ENCODE peak calls at places on chromosomes 16 and 17, in seven cellular contexts. K is fibroblast of the aortic adventitia, G is heart left ventricle, E is vagina, F is psoas muscle, O is H1, H is body of pancreas. A is an unnamed sample.

GRCh38 chr17:72661945-72662826 is 430.3 kb downstream of the SLC39A11 start:
- DNase-seq in K (no peak), H (no peak), F (no peak), E (no peak), O (no peak), G (no peak), A (no peak)

GRCh38 chr17:19716108-19717030 is at the start of gene SLC47A2:
- DNase-seq in O (peak; percentile 38), K (no peak), H (no peak), G (no peak), F (no peak), E (no peak), A (peak; percentile 4)

GRCh38 chr17:75693500-75694481 is 26.7 kb downstream of the SAP30BP start:
- DNase-seq in F (peak; percentile 78), O (no peak), H (peak; percentile 81), G (peak; percentile 72), K (peak; percentile 45), E (no peak), A (no peak)

GRCh38 chr17:9290226-9290613 is 268.9 kb downstream of the NTN1 start:
- DNase-seq in F (no peak), G (no peak), O (no peak), E (no peak), K (no peak), H (no peak), A (no peak)

GRCh38 chr16:89294486-89294885 is 77.0 kb downstream of the ZNF778 start:
- DNase-seq in F (no peak), H (no peak), K (no peak), G (no peak), O (no peak), E (no peak), A (no peak)

GRCh38 chr17:58513391-58513912 is 986 bp downstream of the MTMR4 start:
- DNase-seq in O (no peak), H (no peak), F (no peak), K (no peak), E (no peak), G (no peak), A (no peak)

GRCh38 chr16:76583466-76583865 is 306.3 kb downstream of the CNTNAP4 start:
- DNase-seq in E (no peak), K (peak; percentile 14), O (no peak), F (no peak), G (peak; percentile 19), H (peak; percentile 44), A (no peak)

GRCh38 chr17:76446449-76447231 is 6.3 kb downstream of the UBE2O start:
- DNase-seq in O (no peak), H (no peak), K (peak; percentile 78), G (no peak), F (no peak), E (no peak), A (no peak)

GRCh38 chr17:77126519-77126918 is 14.2 kb upstream of the SEC14L1 start:
- DNase-seq in F (no peak), K (no peak), E (no peak), G (no peak), H (peak; percentile 95), O (no peak), A (no peak)

GRCh38 chr17:77363821-77364361 is 223.1 kb downstream of the SEC14L1 start:
- DNase-seq in H (peak; percentile 57), F (peak; percentile 65), E (no peak), O (no peak), K (no peak), G (no peak), A (no peak)

GRCh38 chr16:68406458-68407041 is 41.8 kb downstream of the SMPD3 start:
- DNase-seq in F (no peak), K (no peak), E (no peak), G (no peak), O (no peak), H (no peak), A (no peak)

GRCh38 chr16:29310852-29311314 is 95.6 kb downstream of the NPIPB11 start:
- DNase-seq in K (peak; percentile 76), G (no peak), O (no peak), F (peak; percentile 53), H (peak; percentile 92), E (no peak), A (no peak)

GRCh38 chr17:17741346-17742023 is 60.2 kb downstream of the RAI1 start:
- DNase-seq in O (peak; percentile 66), E (no peak), G (no peak), K (peak; percentile 49), H (peak; percentile 40), F (no peak), A (peak; percentile 91)
- TF ChIP-seq CTCF in O (no peak), E (no peak), G (peak; percentile 21), K (peak; percentile 56), H (peak; percentile 9), F (no peak), A (no peak)

GRCh38 chr17:37609170-37610040 is at the start of gene SYNRG:
- DNase-seq in O (peak; percentile 99), G (peak; percentile 95), H (peak; percentile 95), K (peak; percentile 95), E (peak; percentile 97), F (peak; percentile 97), A (peak; percentile 88)
- TF ChIP-seq CTCF in O (peak; percentile 57), G (peak; percentile 60), H (peak; percentile 31), K (peak; percentile 51), E (peak; percentile 6), F (peak; percentile 22), A (peak; percentile 23)

GRCh38 chr17:49603238-49603637 is 27.6 kb downstream of the NXPH3 start:
- DNase-seq in F (no peak), O (no peak), E (no peak), K (peak; percentile 40), G (no peak), H (no peak), A (no peak)

GRCh38 chr17:49600949-49601348 is 25.3 kb downstream of the NXPH3 start:
- DNase-seq in O (no peak), K (no peak), F (no peak), G (no peak), H (no peak), E (no peak), A (no peak)

GRCh38 chr17:49602783-49603182 is 27.1 kb downstream of the NXPH3 start:
- DNase-seq in H (no peak), K (no peak), F (no peak), E (no peak), O (no peak), G (no peak), A (no peak)

GRCh38 chr17:49604314-49604869 is 28.7 kb downstream of the NXPH3 start:
- DNase-seq in F (no peak), H (no peak), K (no peak), O (no peak), E (no peak), G (no peak), A (no peak)

DNA sequence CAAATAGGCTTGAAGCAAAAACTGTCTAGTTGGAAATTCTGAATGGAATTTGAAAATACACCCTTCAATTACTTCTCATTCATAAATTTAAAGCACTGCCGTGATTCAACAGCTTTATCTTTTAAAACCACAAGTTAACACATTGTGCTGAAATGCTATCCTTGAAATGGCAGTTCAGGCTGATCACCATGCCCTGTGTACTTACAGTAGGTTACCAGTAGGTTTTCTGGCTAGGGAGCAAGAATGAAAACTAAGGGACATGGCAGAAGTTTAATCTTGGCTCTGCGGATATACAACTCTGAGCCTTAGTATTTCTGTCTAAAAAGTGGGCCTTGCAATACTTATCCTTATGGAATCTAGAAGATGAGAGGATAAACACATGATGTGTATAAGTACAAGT is 28.0 kb downstream of the NXPH3 start:
- DNase-seq in G (no peak), O (no peak), F (no peak), K (peak; percentile 33), E (no peak), H (no peak), A (no peak)
- TF ChIP-seq CTCF in G (no peak), O (no peak), F (no peak), K (peak; percentile 43), E (no peak), H (no peak), A (no peak)

DNA sequence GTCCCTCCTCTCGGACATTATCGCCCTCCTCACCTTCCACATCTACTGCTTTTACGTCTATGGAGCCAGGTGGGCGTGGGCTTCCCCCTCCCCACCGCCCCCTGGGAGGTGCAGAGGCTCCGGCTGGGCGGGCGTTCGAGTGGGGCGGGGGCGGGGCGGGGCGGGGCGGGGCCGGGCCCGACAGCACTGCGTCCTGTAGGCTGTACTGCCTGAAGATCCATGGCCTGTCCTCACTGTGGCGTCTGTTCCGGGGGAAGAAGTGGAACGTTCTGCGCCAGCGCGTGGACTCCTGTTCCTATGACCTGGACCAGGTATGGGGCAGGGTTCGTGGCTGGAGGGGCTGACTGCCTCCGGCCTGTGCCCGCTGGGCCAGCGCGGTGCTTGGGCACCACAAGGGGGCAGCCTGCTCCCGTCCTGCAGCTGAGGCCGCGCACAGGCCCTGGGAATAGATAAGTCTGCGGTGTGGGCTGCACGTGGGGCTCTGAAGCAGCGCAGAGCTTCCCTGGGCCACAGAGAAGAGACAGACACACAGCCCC is 9.2 kb downstream of the PIGQ start:
- DNase-seq in O (peak; percentile 94), H (peak; percentile 86), K (peak; percentile 72), E (no peak), G (peak; percentile 64), F (peak; percentile 74), A (peak; percentile 91)
- TF ChIP-seq CTCF in O (peak; percentile 90), H (peak; percentile 93), K (peak; percentile 88), E (peak; percentile 59), G (peak; percentile 89), F (peak; percentile 92), A (peak; percentile 94)

GRCh38 chr16:3881499-3881995 is 1.0 kb upstream of the CREBBP start:
- DNase-seq in F (no peak), G (no peak), K (no peak), E (no peak), H (no peak), O (peak; percentile 70), A (no peak)

GRCh38 chr16:3879258-3879886 is 1.1 kb downstream of the CREBBP start:
- DNase-seq in F (peak; percentile 44), O (no peak), E (no peak), G (peak; percentile 45), H (peak; percentile 35), K (no peak), A (no peak)

GRCh38 chr16:3878610-3879009 is 1.9 kb downstream of the CREBBP start:
- DNase-seq in H (no peak), E (no peak), F (no peak), G (no peak), K (peak; percentile 53), O (no peak), A (no peak)

GRCh38 chr16:3880623-3881498 is at the start of gene CREBBP:
- DNase-seq in K (peak; percentile 83), G (peak; percentile 91), O (peak; percentile 87), H (peak; percentile 90), E (no peak), F (peak; percentile 90), A (peak; percentile 35)

GRCh38 chr16:3879887-3880564 is 487 bp downstream of the CREBBP start:
- DNase-seq in G (peak; percentile 86), O (no peak), K (peak; percentile 44), E (no peak), H (peak; percentile 82), F (peak; percentile 78), A (no peak)
- TF ChIP-seq CTCF in G (peak; percentile 43), O (no peak), K (peak; percentile 25), E (no peak), H (no peak), F (peak; percentile 22), A (peak; percentile 25)

DNA sequence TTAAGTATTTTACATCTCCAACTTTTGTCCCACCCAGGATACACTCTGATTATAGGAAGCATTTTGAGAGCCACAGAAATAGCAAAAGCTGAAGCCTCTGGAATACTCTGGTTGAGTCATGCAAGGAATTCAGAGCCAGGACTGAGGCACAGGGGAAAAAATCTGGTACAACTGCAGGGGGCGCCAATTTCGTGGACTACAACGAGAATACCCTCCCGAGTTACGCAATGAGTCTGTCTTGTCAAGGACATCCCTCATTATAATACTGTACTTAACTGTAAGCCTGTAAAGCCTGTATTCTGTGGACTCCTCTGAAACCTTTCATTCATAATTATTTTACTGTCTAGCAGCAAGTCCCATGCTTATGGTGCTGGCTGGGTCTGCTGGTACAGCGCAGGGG is 7.8 kb downstream of the HOXB1 start:
- DNase-seq in E (no peak), H (no peak), K (peak; percentile 44), G (no peak), O (no peak), F (no peak), A (no peak)
- TF ChIP-seq CTCF in E (no peak), H (no peak), K (peak; percentile 42), G (no peak), O (no peak), F (no peak), A (no peak)